ENCODE peak calls at places on chromosomes 12 and 14, in six cellular contexts. L, N, B, Q, S and R are unnamed samples.

GRCh38 chr12:119319638-119320037 is 14.9 kb upstream of the CCDC60 start:
- DNase-seq in Q (no peak), S (peak), L (no peak), N (no peak), B (no peak), R (no peak)

GRCh38 chr14:32940066-32940651 is 1.5 kb downstream of the NPAS3 start:
- DNase-seq in L (no peak), N (no peak), B (no peak), S (no peak), Q (no peak), R (no peak)

GRCh38 chr14:86654558-86655184 is 1124.7 kb downstream of the FLRT2 start:
- DNase-seq in S (peak), N (peak), B (no peak), L (no peak), Q (no peak), R (no peak)

GRCh38 chr12:19036673-19037357 is 92.7 kb upstream of the PLEKHA5 start:
- DNase-seq in L (no peak), S (no peak), B (no peak), Q (no peak), N (no peak), R (no peak)

GRCh38 chr12:113803829-113804140 is 162.3 kb downstream of the RBM19 start:
- DNase-seq in Q (no peak), N (no peak), B (no peak), L (no peak), S (no peak), R (no peak)

GRCh38 chr12:122022393-122023338 is 982 bp downstream of the BCL7A start:
- DNase-seq in Q (no peak), S (no peak), N (peak), L (peak), B (no peak), R (peak)

GRCh38 chr12:52006726-52007157 is at the start of gene TAMALIN:
- DNase-seq in N (peak), B (peak), S (peak), L (peak), Q (no peak), R (peak)

GRCh38 chr12:26338574-26339572 is 143.5 kb downstream of the SSPN start:
- DNase-seq in Q (no peak), N (no peak), L (no peak), B (no peak), S (no peak), R (no peak)

GRCh38 chr14:35368583-35368982 is 36.0 kb downstream of the NFKBIA start:
- DNase-seq in S (no peak), L (no peak), B (no peak), N (no peak), Q (no peak), R (no peak)

GRCh38 chr14:29035129-29035528 is 268.5 kb downstream of the FOXG1 start:
- DNase-seq in N (no peak), S (no peak), Q (no peak), L (no peak), B (no peak), R (no peak)

GRCh38 chr12:103917873-103918272 is 12.3 kb upstream of the HSP90B1 start:
- DNase-seq in Q (no peak), L (no peak), N (no peak), S (no peak), B (no peak), R (no peak)

GRCh38 chr12:76532520-76532919 is 27.1 kb downstream of the OSBPL8 start:
- DNase-seq in B (no peak), N (no peak), Q (no peak), S (no peak), L (no peak), R (no peak)

GRCh38 chr12:12612403-12612802 is 727 bp downstream of the CREBL2 start:
- DNase-seq in N (no peak), Q (no peak), S (no peak), L (no peak), B (no peak), R (peak)

GRCh38 chr14:51176819-51177218 is 63.2 kb upstream of the TMX1 start:
- DNase-seq in N (no peak), B (no peak), L (no peak), S (no peak), Q (no peak), R (no peak)

GRCh38 chr12:40515041-40515825 is 177.0 kb upstream of the CNTN1 start:
- DNase-seq in S (no peak), Q (no peak), B (no peak), N (no peak), L (no peak), R (no peak)

GRCh38 chr14:73058923-73059311 is 583 bp downstream of the RBM25 start:
- DNase-seq in N (no peak), Q (no peak), L (no peak), S (no peak), B (no peak), R (no peak)

GRCh38 chr12:59839514-59839913 is 243.7 kb downstream of the SLC16A7 start:
- DNase-seq in N (no peak), L (no peak), B (no peak), Q (no peak), S (no peak), R (no peak)

GRCh38 chr12:127174881-127175280 is 1092.1 kb upstream of the TMEM132C start:
- DNase-seq in S (no peak), N (no peak), B (no peak), Q (no peak), L (no peak), R (no peak)

GRCh38 chr12:46389130-46389616 is 16.6 kb upstream of the SLC38A2 start:
- DNase-seq in S (no peak), B (no peak), Q (no peak), N (no peak), L (no peak), R (no peak)

GRCh38 chr14:68676511-68676943 is 116.3 kb downstream of the ZFP36L1 start:
- DNase-seq in B (no peak), S (no peak), L (no peak), Q (no peak), N (no peak), R (no peak)

GRCh38 chr14:22485178-22485577 is 103.8 kb downstream of the DAD1 start:
- DNase-seq in B (no peak), N (no peak), L (no peak), Q (no peak), S (no peak), R (no peak)

GRCh38 chr12:56720696-56721615 is 4.1 kb downstream of the NACA start:
- DNase-seq in L (no peak), N (no peak), S (no peak), Q (no peak), B (no peak), R (no peak)

GRCh38 chr14:74402264-74403251 is 23.5 kb downstream of the SYNDIG1L start:
- DNase-seq in N (no peak), L (no peak), S (no peak), B (no peak), Q (no peak), R (no peak)

GRCh38 chr14:73887704-73888459 is 1.2 kb downstream of the ZNF410 start:
- DNase-seq in N (no peak), L (no peak), S (no peak), B (no peak), Q (no peak), R (peak)

GRCh38 chr12:123151679-123152454 is 977 bp upstream of the PITPNM2 start:
- DNase-seq in Q (no peak), B (no peak), S (no peak), L (no peak), N (no peak), R (no peak)

GRCh38 chr12:92191061-92191460 is 45.4 kb upstream of the BTG1 start:
- DNase-seq in S (no peak), N (no peak), B (no peak), L (no peak), Q (no peak), R (no peak)

GRCh38 chr14:54209501-54210231 is 187.1 kb upstream of the CDKN3 start:
- DNase-seq in Q (no peak), N (no peak), L (no peak), B (no peak), S (no peak), R (no peak)

GRCh38 chr12:124898200-124898950 is 16.1 kb downstream of the UBC start:
- DNase-seq in L (no peak), B (peak), Q (peak), N (peak), S (peak), R (peak)

GRCh38 chr14:74207943-74208342 is 31.3 kb upstream of the VSX2 start:
- DNase-seq in B (no peak), S (no peak), Q (no peak), N (no peak), L (no peak), R (no peak)

GRCh38 chr12:104276192-104277131 is 27.1 kb upstream of the EID3 start:
- DNase-seq in Q (no peak), S (no peak), N (no peak), B (no peak), L (no peak), R (no peak)

GRCh38 chr12:44357476-44357875 is 518.6 kb downstream of the NELL2 start:
- DNase-seq in S (no peak), N (no peak), Q (no peak), L (no peak), B (no peak), R (no peak)

GRCh38 chr12:81468206-81468605 is 290.9 kb downstream of the PPFIA2 start:
- DNase-seq in S (no peak), Q (no peak), B (no peak), L (no peak), N (no peak), R (no peak)

GRCh38 chr12:87274594-87275245 is 754.5 kb downstream of the C12orf50 start:
- DNase-seq in Q (no peak), N (no peak), B (no peak), S (no peak), L (no peak), R (no peak)

GRCh38 chr12:9742665-9743064 is 9.8 kb upstream of the CLECL1 start:
- DNase-seq in N (peak), Q (no peak), S (peak), B (peak), L (no peak), R (peak)

GRCh38 chr14:74835607-74836250 is 40.2 kb downstream of the PROX2 start:
- DNase-seq in S (no peak), L (no peak), B (no peak), Q (no peak), N (no peak), R (no peak)

GRCh38 chr12:117134059-117134458 is 34.8 kb upstream of the TESC start:
- DNase-seq in Q (no peak), S (no peak), N (peak), L (no peak), B (no peak), R (peak)